ENCODE peak calls at places on chromosomes 11 and 22, in ten cellular contexts. One of them, this sample, is unnamed.

GRCh38 chr22:39284983-39285382 is 34.4 kb downstream of the RPL3 start:
- DNase-seq in NCI-H1092 treated with DMSO at 0.1 percent for 48 hours: no peak
- DNase-seq in foreskin keratinocyte: no peak
- DNase-seq in HAP-1: no peak
- DNase-seq in pons: no peak
- DNase-seq in hippocampal formation: no peak
- DNase-seq in cerebellum: no peak
- DNase-seq in progenitor cell of endocrine pancreas: no peak
- DNase-seq in suprapubic skin: no peak
- DNase-seq in posterior vena cava: no peak
- DNase-seq in this sample: no peak

GRCh38 chr22:47071078-47071811 is 308.8 kb downstream of the TBC1D22A start:
- DNase-seq in NCI-H1092 treated with DMSO at 0.1 percent for 48 hours: no peak
- DNase-seq in foreskin keratinocyte: no peak
- DNase-seq in HAP-1: peak
- DNase-seq in pons: no peak
- DNase-seq in hippocampal formation: no peak
- DNase-seq in cerebellum: no peak
- DNase-seq in progenitor cell of endocrine pancreas: no peak
- DNase-seq in suprapubic skin: no peak
- DNase-seq in posterior vena cava: peak
- DNase-seq in this sample: no peak

GRCh38 chr11:69166186-69167115 is 10.7 kb downstream of the SMIM38 start:
- DNase-seq in NCI-H1092 treated with DMSO at 0.1 percent for 48 hours: no peak
- DNase-seq in foreskin keratinocyte: peak
- DNase-seq in HAP-1: no peak
- DNase-seq in pons: peak
- DNase-seq in hippocampal formation: no peak
- DNase-seq in cerebellum: peak
- DNase-seq in progenitor cell of endocrine pancreas: no peak
- DNase-seq in suprapubic skin: no peak
- DNase-seq in posterior vena cava: no peak
- DNase-seq in this sample: no peak

GRCh38 chr11:101915811-101916291 is 471 bp downstream of the ANGPTL5 start:
- DNase-seq in NCI-H1092 treated with DMSO at 0.1 percent for 48 hours: no peak
- DNase-seq in foreskin keratinocyte: peak
- DNase-seq in HAP-1: peak
- DNase-seq in pons: peak
- DNase-seq in hippocampal formation: peak
- DNase-seq in cerebellum: peak
- DNase-seq in progenitor cell of endocrine pancreas: no peak
- DNase-seq in suprapubic skin: no peak
- DNase-seq in posterior vena cava: no peak
- DNase-seq in this sample: no peak

GRCh38 chr11:117771197-117771596 is 25.8 kb downstream of the DSCAML1 start:
- DNase-seq in NCI-H1092 treated with DMSO at 0.1 percent for 48 hours: no peak
- DNase-seq in foreskin keratinocyte: no peak
- DNase-seq in HAP-1: no peak
- DNase-seq in pons: peak
- DNase-seq in hippocampal formation: peak
- DNase-seq in cerebellum: no peak
- DNase-seq in progenitor cell of endocrine pancreas: no peak
- DNase-seq in suprapubic skin: no peak
- DNase-seq in posterior vena cava: no peak
- DNase-seq in this sample: no peak

GRCh38 chr11:12291313-12291712 is 86.1 kb upstream of the PARVA start:
- DNase-seq in NCI-H1092 treated with DMSO at 0.1 percent for 48 hours: no peak
- DNase-seq in foreskin keratinocyte: no peak
- DNase-seq in HAP-1: no peak
- DNase-seq in pons: no peak
- DNase-seq in hippocampal formation: no peak
- DNase-seq in cerebellum: no peak
- DNase-seq in progenitor cell of endocrine pancreas: no peak
- DNase-seq in suprapubic skin: no peak
- DNase-seq in posterior vena cava: no peak
- DNase-seq in this sample: no peak

GRCh38 chr11:62592216-62592815 is 993 bp upstream of the TUT1 start:
- DNase-seq in NCI-H1092 treated with DMSO at 0.1 percent for 48 hours: no peak
- DNase-seq in foreskin keratinocyte: no peak
- DNase-seq in HAP-1: no peak
- DNase-seq in pons: peak
- DNase-seq in hippocampal formation: no peak
- DNase-seq in cerebellum: no peak
- DNase-seq in progenitor cell of endocrine pancreas: no peak
- DNase-seq in suprapubic skin: no peak
- DNase-seq in posterior vena cava: no peak
- DNase-seq in this sample: no peak

GRCh38 chr22:49869091-49869830 is 15.6 kb downstream of the ZBED4 start:
- DNase-seq in NCI-H1092 treated with DMSO at 0.1 percent for 48 hours: no peak
- DNase-seq in foreskin keratinocyte: no peak
- DNase-seq in HAP-1: no peak
- DNase-seq in pons: no peak
- DNase-seq in hippocampal formation: no peak
- DNase-seq in cerebellum: no peak
- DNase-seq in progenitor cell of endocrine pancreas: no peak
- DNase-seq in suprapubic skin: no peak
- DNase-seq in posterior vena cava: peak
- DNase-seq in this sample: no peak

GRCh38 chr11:44629732-44630345 is 64.4 kb downstream of the CD82 start:
- DNase-seq in NCI-H1092 treated with DMSO at 0.1 percent for 48 hours: no peak
- DNase-seq in foreskin keratinocyte: no peak
- DNase-seq in HAP-1: no peak
- DNase-seq in pons: peak
- DNase-seq in hippocampal formation: peak
- DNase-seq in cerebellum: no peak
- DNase-seq in progenitor cell of endocrine pancreas: no peak
- DNase-seq in suprapubic skin: peak
- DNase-seq in posterior vena cava: no peak
- DNase-seq in this sample: peak

GRCh38 chr11:134363161-134363560 is 31.4 kb downstream of the GLB1L2 start:
- DNase-seq in NCI-H1092 treated with DMSO at 0.1 percent for 48 hours: no peak
- DNase-seq in foreskin keratinocyte: no peak
- DNase-seq in HAP-1: no peak
- DNase-seq in pons: no peak
- DNase-seq in hippocampal formation: no peak
- DNase-seq in cerebellum: no peak
- DNase-seq in progenitor cell of endocrine pancreas: no peak
- DNase-seq in suprapubic skin: peak
- DNase-seq in posterior vena cava: peak
- DNase-seq in this sample: peak

GRCh38 chr11:60982184-60982583 is 10.7 kb downstream of the CD6 start:
- DNase-seq in NCI-H1092 treated with DMSO at 0.1 percent for 48 hours: no peak
- DNase-seq in foreskin keratinocyte: no peak
- DNase-seq in HAP-1: no peak
- DNase-seq in pons: no peak
- DNase-seq in hippocampal formation: no peak
- DNase-seq in cerebellum: no peak
- DNase-seq in progenitor cell of endocrine pancreas: no peak
- DNase-seq in suprapubic skin: peak
- DNase-seq in posterior vena cava: no peak
- DNase-seq in this sample: no peak

GRCh38 chr22:50731811-50732624 is 6.0 kb upstream of the ACR start:
- DNase-seq in NCI-H1092 treated with DMSO at 0.1 percent for 48 hours: peak
- DNase-seq in foreskin keratinocyte: no peak
- DNase-seq in HAP-1: peak
- DNase-seq in pons: no peak
- DNase-seq in hippocampal formation: no peak
- DNase-seq in cerebellum: peak
- DNase-seq in progenitor cell of endocrine pancreas: no peak
- DNase-seq in suprapubic skin: peak
- DNase-seq in posterior vena cava: peak
- DNase-seq in this sample: no peak

GRCh38 chr11:66616379-66617147 is at the start of gene RBM14:
- DNase-seq in NCI-H1092 treated with DMSO at 0.1 percent for 48 hours: peak
- DNase-seq in foreskin keratinocyte: peak
- DNase-seq in HAP-1: peak
- DNase-seq in pons: peak
- DNase-seq in hippocampal formation: peak
- DNase-seq in cerebellum: peak
- DNase-seq in progenitor cell of endocrine pancreas: peak
- DNase-seq in suprapubic skin: peak
- DNase-seq in posterior vena cava: peak
- DNase-seq in this sample: peak

GRCh38 chr11:107785401-107785800 is 73.2 kb downstream of the SLC35F2 start:
- DNase-seq in NCI-H1092 treated with DMSO at 0.1 percent for 48 hours: no peak
- DNase-seq in foreskin keratinocyte: no peak
- DNase-seq in HAP-1: no peak
- DNase-seq in pons: no peak
- DNase-seq in hippocampal formation: no peak
- DNase-seq in cerebellum: no peak
- DNase-seq in progenitor cell of endocrine pancreas: no peak
- DNase-seq in suprapubic skin: no peak
- DNase-seq in posterior vena cava: no peak
- DNase-seq in this sample: no peak

GRCh38 chr11:76824083-76824939 is 36.4 kb upstream of the ACER3 start:
- DNase-seq in NCI-H1092 treated with DMSO at 0.1 percent for 48 hours: no peak
- DNase-seq in foreskin keratinocyte: peak
- DNase-seq in HAP-1: no peak
- DNase-seq in pons: no peak
- DNase-seq in hippocampal formation: no peak
- DNase-seq in cerebellum: no peak
- DNase-seq in progenitor cell of endocrine pancreas: no peak
- DNase-seq in suprapubic skin: no peak
- DNase-seq in posterior vena cava: no peak
- DNase-seq in this sample: no peak

GRCh38 chr22:20239063-20239950 is 28.8 kb downstream of the RTN4R start:
- DNase-seq in NCI-H1092 treated with DMSO at 0.1 percent for 48 hours: no peak
- DNase-seq in foreskin keratinocyte: no peak
- DNase-seq in HAP-1: no peak
- DNase-seq in pons: no peak
- DNase-seq in hippocampal formation: no peak
- DNase-seq in cerebellum: no peak
- DNase-seq in progenitor cell of endocrine pancreas: no peak
- DNase-seq in suprapubic skin: no peak
- DNase-seq in posterior vena cava: no peak
- DNase-seq in this sample: no peak

GRCh38 chr11:69913591-69914285 is 94.5 kb upstream of the FGF3 start:
- DNase-seq in NCI-H1092 treated with DMSO at 0.1 percent for 48 hours: no peak
- DNase-seq in foreskin keratinocyte: no peak
- DNase-seq in HAP-1: no peak
- DNase-seq in pons: no peak
- DNase-seq in hippocampal formation: no peak
- DNase-seq in cerebellum: no peak
- DNase-seq in progenitor cell of endocrine pancreas: no peak
- DNase-seq in suprapubic skin: peak
- DNase-seq in posterior vena cava: peak
- DNase-seq in this sample: peak

GRCh38 chr22:37796079-37796478 is 11.7 kb upstream of the GCAT start:
- DNase-seq in NCI-H1092 treated with DMSO at 0.1 percent for 48 hours: no peak
- DNase-seq in foreskin keratinocyte: no peak
- DNase-seq in HAP-1: no peak
- DNase-seq in pons: no peak
- DNase-seq in hippocampal formation: no peak
- DNase-seq in cerebellum: no peak
- DNase-seq in progenitor cell of endocrine pancreas: no peak
- DNase-seq in suprapubic skin: no peak
- DNase-seq in posterior vena cava: no peak
- DNase-seq in this sample: no peak

GRCh38 chr11:124179311-124179710 is 3.8 kb upstream of the OR10D3 start:
- DNase-seq in NCI-H1092 treated with DMSO at 0.1 percent for 48 hours: no peak
- DNase-seq in foreskin keratinocyte: no peak
- DNase-seq in HAP-1: no peak
- DNase-seq in pons: no peak
- DNase-seq in hippocampal formation: no peak
- DNase-seq in cerebellum: no peak
- DNase-seq in progenitor cell of endocrine pancreas: no peak
- DNase-seq in suprapubic skin: no peak
- DNase-seq in posterior vena cava: no peak
- DNase-seq in this sample: no peak

GRCh38 chr22:30192427-30192826 is 54.1 kb downstream of the LIF start:
- DNase-seq in NCI-H1092 treated with DMSO at 0.1 percent for 48 hours: no peak
- DNase-seq in foreskin keratinocyte: no peak
- DNase-seq in HAP-1: no peak
- DNase-seq in pons: no peak
- DNase-seq in hippocampal formation: no peak
- DNase-seq in cerebellum: no peak
- DNase-seq in progenitor cell of endocrine pancreas: no peak
- DNase-seq in suprapubic skin: no peak
- DNase-seq in posterior vena cava: no peak
- DNase-seq in this sample: no peak

GRCh38 chr22:39173050-39173706 is 20.7 kb upstream of the CBX7 start:
- DNase-seq in NCI-H1092 treated with DMSO at 0.1 percent for 48 hours: no peak
- DNase-seq in foreskin keratinocyte: no peak
- DNase-seq in HAP-1: no peak
- DNase-seq in pons: no peak
- DNase-seq in hippocampal formation: no peak
- DNase-seq in cerebellum: no peak
- DNase-seq in progenitor cell of endocrine pancreas: no peak
- DNase-seq in suprapubic skin: no peak
- DNase-seq in posterior vena cava: no peak
- DNase-seq in this sample: no peak

GRCh38 chr11:119483341-119483880 is 60.4 kb upstream of the THY1 start:
- DNase-seq in NCI-H1092 treated with DMSO at 0.1 percent for 48 hours: no peak
- DNase-seq in foreskin keratinocyte: no peak
- DNase-seq in HAP-1: no peak
- DNase-seq in pons: no peak
- DNase-seq in hippocampal formation: no peak
- DNase-seq in cerebellum: no peak
- DNase-seq in progenitor cell of endocrine pancreas: no peak
- DNase-seq in suprapubic skin: peak
- DNase-seq in posterior vena cava: peak
- DNase-seq in this sample: no peak

GRCh38 chr11:100612766-100613165 is 74.3 kb upstream of the ARHGAP42 start:
- DNase-seq in NCI-H1092 treated with DMSO at 0.1 percent for 48 hours: no peak
- DNase-seq in foreskin keratinocyte: no peak
- DNase-seq in HAP-1: no peak
- DNase-seq in pons: peak
- DNase-seq in hippocampal formation: peak
- DNase-seq in cerebellum: no peak
- DNase-seq in progenitor cell of endocrine pancreas: no peak
- DNase-seq in suprapubic skin: no peak
- DNase-seq in posterior vena cava: no peak
- DNase-seq in this sample: no peak

GRCh38 chr11:30635401-30635989 is 49.3 kb upstream of the MPPED2 start:
- DNase-seq in NCI-H1092 treated with DMSO at 0.1 percent for 48 hours: no peak
- DNase-seq in foreskin keratinocyte: no peak
- DNase-seq in HAP-1: peak
- DNase-seq in pons: peak
- DNase-seq in hippocampal formation: peak
- DNase-seq in cerebellum: peak
- DNase-seq in progenitor cell of endocrine pancreas: peak
- DNase-seq in suprapubic skin: no peak
- DNase-seq in posterior vena cava: no peak
- DNase-seq in this sample: peak